ENCODE peak calls at places on chromosomes 7 and 10, in five cellular contexts. One of them, this sample, is unnamed.

GRCh38 chr7:30241767-30242166 is 42.6 kb upstream of the ZNRF2 start:
- DNase-seq in IMR-90: no peak
- DNase-seq in GM23248: peak
- DNase-seq in fibroblast of lung: peak
- DNase-seq in endothelial cell of umbilical vein: no peak
- DNase-seq in this sample: peak

GRCh38 chr7:92158660-92159575 is 20.0 kb downstream of the LRRD1 start:
- DNase-seq in IMR-90: peak
- DNase-seq in GM23248: peak
- DNase-seq in fibroblast of lung: peak
- DNase-seq in endothelial cell of umbilical vein: no peak
- DNase-seq in this sample: peak

GRCh38 chr10:24813866-24814265 is 90.2 kb upstream of the ARHGAP21 start:
- DNase-seq in IMR-90: no peak
- DNase-seq in GM23248: no peak
- DNase-seq in fibroblast of lung: no peak
- DNase-seq in endothelial cell of umbilical vein: no peak
- DNase-seq in this sample: no peak

GRCh38 chr7:120554960-120555571 is 282.1 kb downstream of the KCND2 start:
- DNase-seq in IMR-90: peak
- DNase-seq in GM23248: peak
- DNase-seq in fibroblast of lung: peak
- DNase-seq in endothelial cell of umbilical vein: peak
- DNase-seq in this sample: peak

GRCh38 chr10:14617125-14617524 is 157.6 kb downstream of the FAM107B start:
- DNase-seq in IMR-90: no peak
- DNase-seq in GM23248: no peak
- DNase-seq in fibroblast of lung: no peak
- DNase-seq in endothelial cell of umbilical vein: peak
- DNase-seq in this sample: no peak

GRCh38 chr7:158494162-158494586 is 93.4 kb downstream of the PTPRN2 start:
- DNase-seq in IMR-90: no peak
- DNase-seq in GM23248: no peak
- DNase-seq in fibroblast of lung: no peak
- DNase-seq in endothelial cell of umbilical vein: no peak
- DNase-seq in this sample: peak

GRCh38 chr7:36840930-36841329 is 116.6 kb upstream of the AOAH start:
- DNase-seq in IMR-90: no peak
- DNase-seq in GM23248: no peak
- DNase-seq in fibroblast of lung: no peak
- DNase-seq in endothelial cell of umbilical vein: no peak
- DNase-seq in this sample: no peak

GRCh38 chr10:88494537-88494936 is 88.6 kb downstream of the RNLS start:
- DNase-seq in IMR-90: no peak
- DNase-seq in GM23248: no peak
- DNase-seq in fibroblast of lung: no peak
- DNase-seq in endothelial cell of umbilical vein: no peak
- DNase-seq in this sample: no peak

GRCh38 chr7:103658055-103659010 is 212.3 kb upstream of the SLC26A5 start:
- DNase-seq in IMR-90: peak
- DNase-seq in GM23248: peak
- DNase-seq in fibroblast of lung: no peak
- DNase-seq in endothelial cell of umbilical vein: no peak
- DNase-seq in this sample: no peak

GRCh38 chr10:103542764-103543616 is 49.5 kb downstream of the NEURL1 start:
- DNase-seq in IMR-90: peak
- DNase-seq in GM23248: peak
- DNase-seq in fibroblast of lung: peak
- DNase-seq in endothelial cell of umbilical vein: peak
- DNase-seq in this sample: peak

GRCh38 chr10:120437541-120437940 is 19.5 kb upstream of the PLPP4 start:
- DNase-seq in IMR-90: no peak
- DNase-seq in GM23248: peak
- DNase-seq in fibroblast of lung: no peak
- DNase-seq in endothelial cell of umbilical vein: no peak
- DNase-seq in this sample: no peak

GRCh38 chr7:77393261-77393660 is 22.9 kb downstream of the GSAP start:
- DNase-seq in IMR-90: peak
- DNase-seq in GM23248: peak
- DNase-seq in fibroblast of lung: no peak
- DNase-seq in endothelial cell of umbilical vein: no peak
- DNase-seq in this sample: peak

GRCh38 chr7:157594306-157594705 is 257.5 kb downstream of the DNAJB6 start:
- DNase-seq in IMR-90: no peak
- DNase-seq in GM23248: no peak
- DNase-seq in fibroblast of lung: no peak
- DNase-seq in endothelial cell of umbilical vein: no peak
- DNase-seq in this sample: no peak

GRCh38 chr7:23930312-23930711 is 220.3 kb downstream of the STK31 start:
- DNase-seq in IMR-90: no peak
- DNase-seq in GM23248: no peak
- DNase-seq in fibroblast of lung: no peak
- DNase-seq in endothelial cell of umbilical vein: no peak
- DNase-seq in this sample: no peak

GRCh38 chr10:29411666-29412335 is 122.9 kb downstream of the LYZL1 start:
- DNase-seq in IMR-90: no peak
- DNase-seq in GM23248: no peak
- DNase-seq in fibroblast of lung: no peak
- DNase-seq in endothelial cell of umbilical vein: no peak
- DNase-seq in this sample: no peak

GRCh38 chr7:111212857-111213523 is 122.1 kb downstream of the LRRN3 start:
- DNase-seq in IMR-90: no peak
- DNase-seq in GM23248: no peak
- DNase-seq in fibroblast of lung: no peak
- DNase-seq in endothelial cell of umbilical vein: no peak
- DNase-seq in this sample: no peak

GRCh38 chr7:129825005-129825553 is 127.7 kb downstream of the UBE2H start:
- DNase-seq in IMR-90: no peak
- DNase-seq in GM23248: peak
- DNase-seq in fibroblast of lung: peak
- DNase-seq in endothelial cell of umbilical vein: no peak
- DNase-seq in this sample: peak

GRCh38 chr7:2939193-2939885 is 95.2 kb upstream of the GNA12 start:
- DNase-seq in IMR-90: peak
- DNase-seq in GM23248: peak
- DNase-seq in fibroblast of lung: peak
- DNase-seq in endothelial cell of umbilical vein: no peak
- DNase-seq in this sample: peak

GRCh38 chr7:34823650-34824258 is 165.7 kb downstream of the NPSR1 start:
- DNase-seq in IMR-90: peak
- DNase-seq in GM23248: peak
- DNase-seq in fibroblast of lung: peak
- DNase-seq in endothelial cell of umbilical vein: peak
- DNase-seq in this sample: peak

GRCh38 chr7:131235489-131236317 is 92.0 kb upstream of the MKLN1 start:
- DNase-seq in IMR-90: peak
- DNase-seq in GM23248: peak
- DNase-seq in fibroblast of lung: peak
- DNase-seq in endothelial cell of umbilical vein: peak
- DNase-seq in this sample: peak

GRCh38 chr10:22624289-22624738 is 90.1 kb downstream of the PIP4K2A start:
- DNase-seq in IMR-90: peak
- DNase-seq in GM23248: peak
- DNase-seq in fibroblast of lung: peak
- DNase-seq in endothelial cell of umbilical vein: peak
- DNase-seq in this sample: peak

GRCh38 chr7:22718200-22718711 is 8.7 kb upstream of the IL6 start:
- DNase-seq in IMR-90: peak
- DNase-seq in GM23248: peak
- DNase-seq in fibroblast of lung: peak
- DNase-seq in endothelial cell of umbilical vein: peak
- DNase-seq in this sample: peak

GRCh38 chr10:44416021-44416758 is 31.3 kb upstream of the CXCL12 start:
- DNase-seq in IMR-90: no peak
- DNase-seq in GM23248: no peak
- DNase-seq in fibroblast of lung: peak
- DNase-seq in endothelial cell of umbilical vein: no peak
- DNase-seq in this sample: no peak

GRCh38 chr7:128359939-128360338 is 1.6 kb downstream of the PRRT4 start:
- DNase-seq in IMR-90: no peak
- DNase-seq in GM23248: no peak
- DNase-seq in fibroblast of lung: no peak
- DNase-seq in endothelial cell of umbilical vein: no peak
- DNase-seq in this sample: no peak

DNA sequence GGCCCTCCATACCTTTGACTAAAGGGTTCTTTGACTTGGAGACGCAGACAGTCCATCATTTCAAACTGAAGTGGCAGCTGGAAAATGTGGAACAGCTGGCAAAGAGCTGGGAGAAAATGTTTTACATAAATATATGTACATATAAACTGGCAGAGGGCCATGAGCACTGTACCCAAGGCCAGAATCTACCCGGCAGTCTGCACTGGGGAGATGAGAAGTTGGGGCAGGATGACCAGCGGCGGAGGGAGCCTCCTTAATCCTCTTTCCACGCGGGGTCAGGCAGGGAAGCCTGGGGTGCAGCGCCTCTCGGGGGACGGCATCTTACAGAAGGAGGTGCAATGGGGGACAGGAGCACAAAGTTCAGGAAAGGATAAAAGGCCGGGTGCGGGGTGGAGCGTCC is 1.3 kb downstream of the GLI3 start:
- DNase-seq in IMR-90: no peak
- DNase-seq in GM23248: peak
- DNase-seq in fibroblast of lung: no peak
- DNase-seq in endothelial cell of umbilical vein: no peak
- DNase-seq in this sample: no peak
- H3K9ac ChIP-seq in IMR-90: peak
- H3K9ac ChIP-seq in GM23248: peak
- H3K9ac ChIP-seq in fibroblast of lung: peak
- H3K9ac ChIP-seq in endothelial cell of umbilical vein: peak
- H3K9ac ChIP-seq in this sample: peak

GRCh38 chr10:5973069-5973468 is 4.3 kb downstream of the IL15RA start:
- DNase-seq in IMR-90: no peak
- DNase-seq in GM23248: no peak
- DNase-seq in fibroblast of lung: no peak
- DNase-seq in endothelial cell of umbilical vein: no peak
- DNase-seq in this sample: no peak

GRCh38 chr10:5977471-5978370 is at the start of gene IL15RA:
- DNase-seq in IMR-90: peak
- DNase-seq in GM23248: peak
- DNase-seq in fibroblast of lung: peak
- DNase-seq in endothelial cell of umbilical vein: peak
- DNase-seq in this sample: peak

GRCh38 chr10:5971886-5972285 is 5.5 kb downstream of the IL15RA start:
- DNase-seq in IMR-90: no peak
- DNase-seq in GM23248: no peak
- DNase-seq in fibroblast of lung: no peak
- DNase-seq in endothelial cell of umbilical vein: no peak
- DNase-seq in this sample: no peak

GRCh38 chr10:5976689-5977470 is 463 bp downstream of the IL15RA start:
- DNase-seq in IMR-90: peak
- DNase-seq in GM23248: peak
- DNase-seq in fibroblast of lung: peak
- DNase-seq in endothelial cell of umbilical vein: peak
- DNase-seq in this sample: peak

DNA sequence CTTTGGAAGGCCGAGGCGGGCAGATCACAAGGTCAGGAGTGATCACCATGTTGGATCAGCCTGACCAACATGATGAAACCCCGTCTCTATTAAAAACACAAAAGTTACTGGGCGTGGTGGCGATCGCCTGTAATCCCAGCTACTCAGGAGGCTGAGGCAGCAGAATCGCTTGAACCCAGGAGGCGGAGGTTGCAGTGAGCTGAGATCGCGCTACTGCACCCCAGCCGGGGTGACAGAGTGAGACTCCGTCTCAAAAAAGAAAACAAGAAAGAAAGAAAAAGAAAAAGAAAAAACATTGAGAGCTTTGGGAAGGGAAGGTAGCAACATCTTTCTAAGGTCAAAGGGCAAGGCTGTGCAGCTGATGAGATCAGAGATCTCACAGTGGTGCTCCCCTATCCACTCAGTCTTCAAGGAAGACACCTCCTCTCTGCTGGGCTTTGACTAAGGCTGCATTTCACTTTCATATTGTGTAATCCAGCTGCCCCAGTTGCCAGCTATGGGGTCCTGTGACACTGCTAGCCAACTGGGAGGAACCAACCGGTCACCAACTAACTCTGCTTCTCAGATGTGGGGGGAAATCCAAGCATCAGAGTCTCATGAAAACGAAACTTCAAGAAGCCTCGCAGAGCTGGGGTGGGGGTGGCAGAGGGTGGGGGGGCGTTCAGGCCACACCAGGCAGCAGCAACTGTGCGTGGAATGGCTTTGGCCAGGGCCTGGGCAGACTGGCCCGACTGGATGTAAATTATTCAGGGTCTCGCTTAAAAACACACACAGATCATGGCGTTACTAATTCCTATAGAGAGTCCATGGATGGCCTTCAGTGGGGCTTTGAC is 1.5 kb downstream of the IL15RA start:
- DNase-seq in IMR-90: peak
- DNase-seq in GM23248: peak
- DNase-seq in fibroblast of lung: no peak
- DNase-seq in endothelial cell of umbilical vein: peak
- DNase-seq in this sample: no peak
- H3K9ac ChIP-seq in IMR-90: peak
- H3K9ac ChIP-seq in GM23248: peak
- H3K9ac ChIP-seq in fibroblast of lung: no peak
- H3K9ac ChIP-seq in endothelial cell of umbilical vein: peak
- H3K9ac ChIP-seq in this sample: no peak

GRCh38 chr10:96584474-96584873 is 2.3 kb downstream of the TM9SF3 start:
- DNase-seq in IMR-90: no peak
- DNase-seq in GM23248: no peak
- DNase-seq in fibroblast of lung: no peak
- DNase-seq in endothelial cell of umbilical vein: no peak
- DNase-seq in this sample: no peak
- H3K9ac ChIP-seq in IMR-90: no peak
- H3K9ac ChIP-seq in GM23248: peak
- H3K9ac ChIP-seq in fibroblast of lung: no peak
- H3K9ac ChIP-seq in endothelial cell of umbilical vein: no peak
- H3K9ac ChIP-seq in this sample: no peak

DNA sequence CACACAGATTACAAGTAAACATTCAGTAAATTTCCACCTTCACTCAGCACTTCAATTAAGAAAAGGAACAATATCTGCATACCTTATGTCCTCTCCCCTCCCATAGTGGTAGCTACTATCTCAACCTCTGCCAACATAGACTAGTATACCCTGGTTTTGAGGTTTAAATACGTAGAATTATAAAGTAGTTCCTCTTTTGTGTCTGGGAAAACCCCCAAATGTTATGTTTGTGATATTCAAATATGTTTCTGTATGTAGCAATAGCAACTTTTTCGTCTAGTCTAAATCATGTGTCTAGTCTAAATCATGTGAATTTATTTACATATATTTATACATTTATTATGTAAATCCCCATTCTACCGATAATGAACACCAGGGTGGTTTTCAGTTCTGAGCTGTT is 13.2 kb upstream of the CAMK2B start:
- DNase-seq in IMR-90: no peak
- DNase-seq in GM23248: no peak
- DNase-seq in fibroblast of lung: no peak
- DNase-seq in endothelial cell of umbilical vein: no peak
- DNase-seq in this sample: no peak
- H3K9ac ChIP-seq in IMR-90: no peak
- H3K9ac ChIP-seq in GM23248: no peak
- H3K9ac ChIP-seq in fibroblast of lung: no peak
- H3K9ac ChIP-seq in endothelial cell of umbilical vein: no peak
- H3K9ac ChIP-seq in this sample: no peak

DNA sequence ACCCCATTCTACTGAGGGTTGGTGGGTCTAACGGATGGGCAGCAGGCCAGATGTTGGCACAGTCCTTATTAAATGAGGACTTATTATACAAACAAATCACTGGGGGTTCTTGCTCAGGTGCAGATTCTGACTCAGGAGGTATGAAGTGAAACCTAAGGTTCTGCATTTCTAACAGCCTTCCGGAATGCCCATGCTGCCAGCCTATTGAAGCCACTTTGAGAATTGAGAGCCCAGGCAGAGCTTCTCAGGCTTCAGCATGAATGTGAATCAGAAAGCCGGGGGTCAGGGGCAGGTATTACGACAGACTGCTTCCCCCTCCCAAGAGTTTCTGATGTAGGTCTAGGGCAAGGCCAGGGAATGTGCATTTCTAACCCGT is 34.1 kb upstream of the NPFFR1 start:
- DNase-seq in IMR-90: no peak
- DNase-seq in GM23248: no peak
- DNase-seq in fibroblast of lung: no peak
- DNase-seq in endothelial cell of umbilical vein: no peak
- DNase-seq in this sample: no peak
- H3K9ac ChIP-seq in IMR-90: no peak
- H3K9ac ChIP-seq in GM23248: no peak
- H3K9ac ChIP-seq in fibroblast of lung: no peak
- H3K9ac ChIP-seq in endothelial cell of umbilical vein: no peak
- H3K9ac ChIP-seq in this sample: no peak

This sample was measured in PC-3.